ENCODE peak calls at places on chromosome 6, in five cellular contexts. P, X, J, G and B are unnamed samples.

GRCh38 chr6:74222768-74223321 is 526.8 kb downstream of the CD109 start:
- DNase-seq in J (no peak), X (peak), G (no peak), P (no peak), B (no peak)

GRCh38 chr6:14206351-14206750 is 88.8 kb downstream of the CD83 start:
- DNase-seq in G (no peak), X (no peak), P (no peak), J (no peak), B (no peak)

GRCh38 chr6:168238159-168238887 is 81.3 kb downstream of the DACT2 start:
- DNase-seq in X (peak), P (no peak), J (no peak), G (no peak), B (no peak)

GRCh38 chr6:72032056-72032455 is 145.7 kb downstream of the RIMS1 start:
- DNase-seq in P (no peak), X (peak), J (no peak), G (no peak), B (no peak)

GRCh38 chr6:117906905-117907599 is at the start of gene SLC35F1:
- DNase-seq in J (peak), P (peak), G (peak), X (peak), B (peak)

GRCh38 chr6:110689275-110689935 is 125.9 kb downstream of the CDK19 start:
- DNase-seq in P (no peak), G (no peak), J (no peak), X (no peak), B (peak)

GRCh38 chr6:147081210-147081609 is 123.0 kb upstream of the STXBP5 start:
- DNase-seq in G (no peak), X (peak), J (no peak), P (no peak), B (no peak)

GRCh38 chr6:11194399-11195274 is 37.8 kb downstream of the NEDD9 start:
- DNase-seq in J (no peak), G (peak), X (no peak), P (no peak), B (no peak)

DNA sequence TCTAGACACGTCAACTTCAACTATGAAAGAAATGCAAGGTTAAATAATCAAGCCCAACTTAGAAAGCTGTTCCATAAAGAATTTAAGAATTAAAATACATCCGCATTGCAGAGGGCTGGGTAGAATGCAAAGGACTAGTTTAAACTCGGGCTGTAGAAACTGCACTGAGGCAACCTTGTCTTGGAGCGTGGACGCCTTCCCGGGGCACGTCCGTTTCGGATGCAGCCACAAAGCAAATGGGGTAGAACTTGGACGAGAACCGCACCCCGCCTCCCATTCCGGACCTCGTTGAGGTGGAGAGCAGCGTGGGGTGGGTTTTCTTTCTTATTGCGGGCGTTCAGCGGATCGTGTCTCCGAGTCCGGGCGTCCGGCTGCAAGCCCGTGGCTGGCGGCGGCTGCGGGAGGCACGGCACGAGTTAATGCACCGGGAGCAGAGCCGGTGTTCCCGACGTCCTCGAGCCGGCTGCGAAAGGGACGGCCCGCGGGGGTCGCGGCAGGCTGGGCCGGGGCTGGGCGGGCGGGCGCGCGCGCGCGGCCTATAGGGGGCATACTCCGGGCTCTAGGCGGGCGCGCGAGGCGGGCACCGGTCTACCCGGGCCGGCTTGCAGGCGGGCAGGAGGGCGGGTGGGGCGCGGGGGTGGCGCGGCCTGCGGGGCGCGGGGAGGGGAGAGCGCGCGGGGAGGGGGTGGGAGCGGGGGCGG is 2.0 kb downstream of the JARID2 start:
- DNase-seq in X (peak), G (peak), P (peak), J (peak), B (peak)
- TF ChIP-seq CTCF in X (peak), G (no peak), P (peak), J (peak), B (no peak)

GRCh38 chr6:160040055-160040454 is 71.2 kb downstream of the IGF2R start:
- DNase-seq in P (no peak), G (no peak), J (no peak), X (no peak), B (no peak)

GRCh38 chr6:160042014-160042773 is 73.3 kb downstream of the IGF2R start:
- DNase-seq in G (peak), J (no peak), X (peak), P (no peak), B (no peak)

GRCh38 chr6:160040527-160041264 is 71.8 kb downstream of the IGF2R start:
- DNase-seq in J (no peak), G (no peak), P (no peak), X (no peak), B (no peak)

GRCh38 chr6:160042788-160043301 is 74.0 kb downstream of the IGF2R start:
- DNase-seq in G (no peak), P (no peak), J (no peak), X (peak), B (no peak)

DNA sequence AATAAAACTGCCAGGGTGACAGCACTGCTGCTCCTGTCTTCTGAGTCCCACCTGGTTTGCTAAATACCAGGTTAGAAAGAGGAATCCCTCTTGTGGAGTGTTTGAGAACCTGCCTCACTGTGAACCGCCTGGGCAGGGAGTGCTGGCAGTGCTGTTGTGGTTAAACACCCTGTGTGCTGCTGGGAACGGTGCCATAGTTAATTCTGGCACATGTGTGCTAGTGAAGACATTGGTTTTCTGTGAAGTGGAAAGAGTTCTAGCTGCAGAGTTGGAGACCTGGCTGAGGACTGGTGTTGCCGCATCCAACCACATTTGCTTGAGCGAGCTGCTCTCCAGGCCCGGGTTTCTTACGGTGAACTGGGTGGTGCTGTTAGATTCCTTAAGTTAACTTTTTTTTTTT is 72.7 kb downstream of the IGF2R start:
- DNase-seq in P (no peak), X (peak), J (no peak), G (peak), B (no peak)
- TF ChIP-seq CTCF in P (no peak), X (peak), J (no peak), G (peak), B (no peak)

DNA sequence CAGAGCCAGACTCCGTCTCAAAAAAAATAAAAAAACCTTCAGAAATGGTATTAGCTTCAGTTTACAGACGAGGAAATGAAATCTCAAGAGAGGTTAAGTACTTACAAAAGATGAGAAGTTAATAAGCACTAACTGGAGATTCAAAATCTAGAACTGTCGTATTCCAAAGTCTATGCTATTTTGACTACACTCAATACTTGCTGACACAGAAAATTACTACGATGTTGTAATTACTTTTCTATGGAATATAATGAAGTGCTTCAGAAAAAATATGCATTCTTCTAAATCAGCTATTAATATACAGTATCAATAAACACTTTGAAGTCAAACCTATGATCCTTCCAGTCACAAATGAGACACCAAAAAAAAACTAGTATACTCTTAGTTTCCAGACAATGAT is 12.2 kb downstream of the REPS1 start:
- DNase-seq in P (no peak), X (no peak), G (no peak), J (no peak), B (no peak)
- TF ChIP-seq CTCF in P (no peak), X (no peak), G (no peak), J (no peak), B (no peak)

GRCh38 chr6:75363304-75363703 is 78.7 kb upstream of the TMEM30A start:
- DNase-seq in X (no peak), G (no peak), J (no peak), P (no peak), B (no peak)

GRCh38 chr6:75372884-75373283 is 88.3 kb upstream of the TMEM30A start:
- DNase-seq in J (no peak), G (no peak), X (no peak), P (no peak), B (no peak)

GRCh38 chr6:75368864-75369402 is 84.3 kb upstream of the TMEM30A start:
- DNase-seq in X (no peak), P (no peak), G (no peak), J (no peak), B (no peak)

GRCh38 chr6:75368151-75368779 is 83.7 kb upstream of the TMEM30A start:
- DNase-seq in X (peak), G (no peak), J (no peak), P (peak), B (peak)
- TF ChIP-seq CTCF in X (no peak), G (peak), J (peak), P (peak), B (peak)

DNA sequence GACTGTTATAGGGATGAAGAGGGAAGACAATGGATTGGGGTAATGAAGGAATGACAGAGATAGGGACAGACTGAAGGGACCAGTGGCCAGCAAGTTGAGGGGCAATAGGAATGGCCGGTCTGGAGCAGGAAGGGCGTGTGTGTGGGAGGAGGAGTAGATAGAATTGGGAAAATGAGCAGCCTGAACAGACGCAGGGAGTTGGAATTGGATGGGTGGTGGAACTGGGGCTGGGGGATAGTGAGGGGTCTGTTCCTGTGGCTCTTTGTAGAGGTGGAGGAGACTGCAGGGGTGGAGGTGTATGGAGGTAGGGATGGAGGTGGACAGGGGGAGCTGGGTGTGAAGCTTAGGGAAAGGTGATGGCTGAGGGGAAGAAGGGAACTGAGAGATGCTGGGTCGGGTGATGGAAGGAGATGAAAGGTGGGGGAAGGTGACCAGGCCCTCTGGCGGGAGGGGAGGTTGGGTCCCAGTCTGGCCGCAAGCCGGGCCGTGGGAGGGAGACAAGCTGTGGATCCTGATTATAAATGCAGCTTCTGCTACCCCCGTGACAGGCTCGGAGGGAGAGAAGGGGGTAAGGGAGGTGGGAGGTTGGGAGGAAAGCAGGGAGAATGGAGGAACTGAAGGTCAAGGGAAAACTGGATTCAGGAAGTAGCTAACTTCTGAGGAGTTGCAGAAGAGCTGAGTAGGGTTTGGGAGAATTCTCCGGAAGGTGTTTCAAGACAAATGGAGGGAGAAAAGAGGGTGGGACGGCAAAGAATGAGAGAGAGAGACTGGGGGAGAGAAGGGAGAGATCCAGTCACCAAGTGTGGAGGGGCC is 5.2 kb downstream of the SYNGAP1 start:
- DNase-seq in X (no peak), J (no peak), G (no peak), P (peak), B (no peak)
- TF ChIP-seq CTCF in X (no peak), J (no peak), G (no peak), P (no peak), B (no peak)

DNA sequence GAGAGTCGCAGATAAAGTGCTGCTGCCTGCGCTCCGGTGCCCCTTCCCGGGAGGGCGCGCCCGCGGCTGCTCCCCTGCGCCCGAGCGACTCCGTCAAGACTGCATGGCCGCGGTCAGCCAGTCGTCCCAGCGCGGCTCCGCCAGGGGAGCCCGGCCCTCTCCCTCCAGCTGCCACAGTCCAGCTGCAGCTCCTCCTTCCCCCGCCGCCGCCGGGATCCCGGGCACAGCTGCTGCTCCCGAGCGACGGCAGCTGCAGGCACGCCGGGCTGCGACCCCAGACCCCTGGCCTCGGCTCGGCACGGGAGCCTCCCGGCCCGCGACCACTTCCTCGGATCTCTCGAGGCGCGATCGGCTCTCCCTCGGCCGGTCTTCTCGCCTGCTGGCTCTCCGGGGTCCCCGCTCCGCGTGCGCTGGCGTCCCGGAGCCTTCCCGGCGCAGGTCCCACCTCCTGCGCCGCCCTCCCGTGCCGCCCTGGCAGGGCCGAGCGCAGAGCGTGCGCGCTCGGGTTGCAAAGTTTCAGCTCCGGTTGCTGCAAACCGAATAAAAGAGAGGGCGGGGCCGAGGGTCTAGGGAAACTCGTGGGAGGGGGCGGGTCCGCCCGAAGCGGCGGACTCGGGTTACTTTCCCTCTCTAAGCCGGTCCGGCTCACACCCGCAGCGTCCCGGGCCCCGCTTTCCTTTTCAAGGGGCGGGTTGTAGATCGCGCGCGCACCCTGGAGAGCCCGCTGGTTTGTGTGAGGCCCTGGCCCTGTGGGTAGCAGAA is at the start of gene CNKSR3:
- DNase-seq in X (peak), G (peak), P (peak), J (peak), B (peak)
- TF ChIP-seq CTCF in X (no peak), G (peak), P (peak), J (no peak), B (no peak)

DNA sequence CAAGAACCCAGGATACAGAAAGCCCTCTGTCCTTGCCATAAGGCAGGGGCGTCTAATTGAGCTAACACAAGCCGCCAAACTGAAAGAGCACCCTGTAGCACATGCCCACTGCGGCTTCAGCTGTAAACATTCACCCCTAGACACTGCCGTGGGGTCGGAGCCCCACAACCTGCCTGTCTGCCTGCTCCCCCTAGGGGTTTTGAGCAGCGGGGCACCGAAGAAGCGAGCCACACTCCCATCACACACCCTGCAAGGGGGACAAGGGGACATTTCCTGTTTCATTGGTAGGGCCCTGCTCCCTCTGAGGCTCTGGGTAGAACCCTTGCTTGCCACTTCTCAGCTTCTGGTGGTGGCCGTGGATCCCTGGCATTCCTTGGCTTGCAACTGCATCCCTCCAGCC is 45.2 kb upstream of the BCLAF1 start:
- DNase-seq in X (no peak), P (peak), G (no peak), J (no peak), B (peak)
- TF ChIP-seq CTCF in X (no peak), P (peak), G (no peak), J (no peak), B (peak)

GRCh38 chr6:40038626-40039025 is 104.4 kb upstream of the MOCS1 start:
- DNase-seq in J (no peak), G (no peak), P (no peak), X (no peak), B (no peak)
- TF ChIP-seq CTCF in J (no peak), G (no peak), P (no peak), X (no peak), B (no peak)

DNA sequence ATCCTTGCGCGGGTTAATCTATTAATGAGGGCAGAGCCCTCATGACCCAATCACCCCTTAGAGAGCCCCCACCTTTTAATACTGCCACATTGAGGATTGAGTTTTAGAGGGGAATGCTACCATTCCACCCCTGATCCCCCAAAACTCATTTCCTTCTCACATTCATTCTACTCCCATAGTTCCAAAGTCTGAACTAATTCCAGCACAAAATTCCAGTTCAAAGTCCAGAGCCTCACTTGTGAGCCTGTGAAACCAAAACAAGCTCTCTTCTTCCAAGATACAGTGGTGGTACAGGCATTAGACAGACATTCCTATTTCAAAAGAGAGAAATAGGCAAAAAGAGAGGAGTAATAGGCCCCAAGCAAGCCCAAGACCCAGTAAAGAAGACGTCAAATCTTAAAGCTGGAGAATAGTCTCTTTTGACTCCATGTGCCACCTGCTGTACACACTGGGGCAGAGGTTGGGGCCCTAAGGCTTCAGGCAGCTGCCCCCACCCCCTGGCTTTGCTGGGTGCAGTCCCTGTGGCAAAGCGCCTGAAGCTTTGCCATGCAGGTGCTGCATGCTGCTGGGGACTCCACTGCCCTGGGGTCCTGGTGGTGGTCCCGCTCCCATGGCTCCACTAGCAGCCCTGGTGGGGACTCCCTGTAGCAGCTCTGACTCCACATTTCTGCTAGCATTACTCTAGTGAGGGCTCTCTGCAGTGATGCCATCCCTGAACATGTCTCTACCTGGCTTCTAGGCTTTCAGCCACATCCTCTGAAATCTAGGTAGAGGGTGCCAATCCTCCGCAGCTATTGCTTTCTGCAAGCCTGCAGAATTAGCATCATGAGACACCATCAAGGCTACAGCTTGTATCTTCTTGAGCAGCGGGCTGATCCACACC is 41.3 kb downstream of the RSPH3 start:
- DNase-seq in P (no peak), G (no peak), J (no peak), X (no peak), B (peak)
- TF ChIP-seq CTCF in P (peak), G (peak), J (peak), X (no peak), B (no peak)